ENCODE peak calls at places on chromosomes 11 and 22, in seven cellular contexts. V, F, W, B, C, K and H are unnamed samples.

GRCh38 chr11:109806205-109806604 is 287.0 kb upstream of the ZC3H12C start:
- DNase-seq in F (no peak), V (no peak), K (no peak), C (no peak), W (no peak), B (no peak), H (no peak)

GRCh38 chr22:50460942-50461341 is 13.9 kb downstream of the SBF1 start:
- DNase-seq in V (no peak), F (no peak), W (no peak), B (peak), K (no peak), C (no peak), H (no peak)

GRCh38 chr22:36585841-36586240 is 56.9 kb upstream of the EIF3D start:
- DNase-seq in V (no peak), F (peak), B (no peak), K (no peak), C (no peak), W (peak), H (no peak)

GRCh38 chr11:6755303-6755952 is 16.3 kb downstream of the OR2AG2 start:
- DNase-seq in K (no peak), C (peak), F (peak), W (no peak), B (no peak), V (no peak), H (peak)

GRCh38 chr11:66607126-66607834 is 9.2 kb upstream of the RBM14 start:
- DNase-seq in B (no peak), V (peak), W (no peak), F (peak), K (peak), C (peak), H (peak)

GRCh38 chr11:75913984-75914383 is 99.0 kb downstream of the UVRAG start:
- DNase-seq in V (no peak), F (no peak), W (no peak), B (no peak), K (no peak), C (no peak), H (no peak)

GRCh38 chr11:113401718-113402117 is 14.1 kb downstream of the ANKK1 start:
- DNase-seq in C (no peak), W (peak), B (peak), V (no peak), F (peak), K (no peak), H (no peak)

GRCh38 chr11:84887055-84887629 is 740.0 kb downstream of the DLG2 start:
- DNase-seq in C (no peak), V (no peak), B (no peak), K (peak), W (no peak), F (peak), H (no peak)

GRCh38 chr22:31874821-31875220 is 69.5 kb upstream of the YWHAH start:
- DNase-seq in W (no peak), B (no peak), C (no peak), V (no peak), K (no peak), F (no peak), H (no peak)

GRCh38 chr11:106280041-106280440 is 202.6 kb downstream of the AASDHPPT start:
- DNase-seq in F (no peak), V (no peak), W (no peak), B (no peak), K (no peak), C (no peak), H (no peak)

GRCh38 chr22:49133541-49133940 is 694.1 kb downstream of the BRD1 start:
- DNase-seq in K (no peak), C (no peak), B (no peak), F (no peak), V (no peak), W (no peak), H (no peak)

GRCh38 chr22:38485783-38486182 is 17.9 kb downstream of the KDELR3 start:
- DNase-seq in K (no peak), C (no peak), B (no peak), V (no peak), W (peak), F (peak), H (no peak)

GRCh38 chr11:96748639-96749370 is 359.0 kb downstream of the JRKL start:
- DNase-seq in W (no peak), C (no peak), F (peak), V (no peak), K (peak), B (no peak), H (peak)

GRCh38 chr22:35308480-35308945 is 8.8 kb downstream of the TOM1 start:
- DNase-seq in K (no peak), C (no peak), B (no peak), F (no peak), W (no peak), V (no peak), H (no peak)

GRCh38 chr11:34439521-34440258 is 956 bp downstream of the CAT start:
- DNase-seq in W (no peak), V (no peak), C (no peak), F (peak), B (no peak), K (no peak), H (no peak)

GRCh38 chr11:861105-861479 is 18.4 kb downstream of the TSPAN4 start:
- DNase-seq in W (no peak), C (no peak), V (no peak), B (no peak), K (no peak), F (no peak), H (no peak)

GRCh38 chr11:62471603-62472002 is 52.8 kb downstream of the SCGB1A1 start:
- DNase-seq in W (no peak), C (no peak), F (no peak), V (no peak), K (no peak), B (no peak), H (no peak)

GRCh38 chr11:112697371-112697770 is 263.8 kb upstream of the NCAM1 start:
- DNase-seq in F (no peak), K (no peak), V (no peak), W (no peak), B (no peak), C (no peak), H (no peak)

GRCh38 chr11:46291441-46292143 is 14.1 kb downstream of the CREB3L1 start:
- DNase-seq in W (peak), F (peak), K (no peak), B (no peak), C (no peak), V (peak), H (peak)

GRCh38 chr11:773830-774229 is 3.5 kb downstream of the GATD1 start:
- DNase-seq in F (no peak), B (peak), C (no peak), W (no peak), V (no peak), K (no peak), H (no peak)

GRCh38 chr11:73597956-73598718 is at the start of gene FAM168A:
- DNase-seq in W (peak), K (peak), F (peak), B (peak), C (peak), V (peak), H (peak)

GRCh38 chr11:73592640-73593039 is 5.3 kb downstream of the FAM168A start:
- DNase-seq in B (no peak), K (no peak), W (no peak), C (no peak), V (no peak), F (no peak), H (no peak)

GRCh38 chr11:73597340-73597955 is 464 bp downstream of the FAM168A start:
- DNase-seq in W (no peak), B (no peak), C (no peak), F (peak), K (no peak), V (no peak), H (no peak)

GRCh38 chr11:73598719-73599379 is 937 bp upstream of the FAM168A start:
- DNase-seq in V (no peak), C (no peak), W (no peak), B (no peak), K (no peak), F (no peak), H (no peak)

GRCh38 chr11:73596547-73596946 is 1.4 kb downstream of the FAM168A start:
- DNase-seq in F (no peak), B (no peak), K (no peak), C (no peak), V (no peak), W (no peak), H (no peak)
- H3K4me3 ChIP-seq in F (peak), B (peak), K (peak), C (peak), V (no peak), W (peak), H (peak)

GRCh38 chr11:12007230-12007593 is 1.2 kb downstream of the DKK3 start:
- DNase-seq in W (no peak), V (no peak), C (no peak), K (no peak), B (no peak), F (no peak), H (no peak)
- H3K4me3 ChIP-seq in W (peak), V (no peak), C (peak), K (no peak), B (peak), F (no peak), H (no peak)

DNA sequence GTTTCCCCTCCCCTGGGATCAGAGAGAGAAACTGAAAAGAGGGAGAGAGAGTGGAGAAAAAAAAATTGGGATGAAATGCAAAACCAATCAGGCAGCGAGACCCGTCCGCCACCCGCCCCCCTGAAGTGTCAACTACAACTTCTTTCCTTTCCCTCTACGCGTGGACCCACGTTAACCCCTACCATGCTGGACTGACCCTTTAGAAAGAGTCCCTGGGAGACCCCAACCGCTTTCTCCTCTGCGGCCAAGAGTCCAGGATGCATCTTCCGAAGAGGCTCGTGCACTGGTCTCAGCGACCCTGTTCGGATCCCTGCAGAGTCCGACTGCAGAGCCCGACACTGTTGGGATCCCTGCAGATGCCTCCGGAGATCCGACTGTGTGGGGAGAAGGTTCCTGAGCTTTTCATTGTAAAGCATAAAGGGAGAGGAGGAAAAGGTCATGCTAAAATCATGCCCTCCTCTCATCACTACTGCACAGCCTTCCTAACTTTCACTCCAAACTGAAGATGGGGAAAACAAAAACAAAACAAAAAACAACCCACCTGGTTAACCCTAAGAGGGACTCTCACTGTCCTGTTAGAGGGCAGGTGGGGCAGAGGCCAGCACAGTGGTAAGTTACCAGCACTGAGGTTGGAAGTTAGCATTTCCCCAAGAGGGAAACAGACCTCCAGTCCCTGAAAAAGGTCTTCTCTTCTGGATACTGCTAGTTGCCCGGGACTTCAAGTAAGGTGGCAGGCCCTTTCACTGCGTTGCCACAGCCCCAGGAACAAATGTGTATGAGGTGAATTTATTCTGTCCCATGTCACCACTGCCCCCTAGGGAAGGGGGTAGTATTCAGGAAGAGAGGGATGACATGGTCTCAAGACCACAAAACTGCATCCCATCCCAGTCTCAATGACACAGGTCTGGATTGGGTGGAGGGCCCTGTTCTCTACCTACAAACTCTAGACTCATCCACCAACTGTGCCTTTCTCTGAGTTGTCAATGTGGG is 578 bp upstream of the ADAMTS8 start:
- DNase-seq in K (no peak), B (no peak), C (no peak), F (no peak), V (no peak), W (no peak), H (no peak)
- H3K4me3 ChIP-seq in K (no peak), B (peak), C (peak), F (peak), V (peak), W (peak), H (peak)

GRCh38 chr11:100687032-100687629 is at the start of gene ARHGAP42:
- DNase-seq in C (peak), F (peak), V (peak), B (peak), W (peak), K (no peak), H (peak)
- H3K4me3 ChIP-seq in C (peak), F (peak), V (peak), B (peak), W (peak), K (peak), H (peak)

GRCh38 chr22:21951062-21951461 is 1.6 kb downstream of the PPM1F start:
- DNase-seq in K (no peak), V (no peak), W (no peak), F (no peak), C (no peak), B (no peak), H (no peak)
- H3K4me3 ChIP-seq in K (no peak), V (no peak), W (no peak), F (no peak), C (no peak), B (peak), H (no peak)

GRCh38 chr22:17777005-17777716 is 2.9 kb upstream of the BID start:
- DNase-seq in V (no peak), K (no peak), F (no peak), W (peak), B (peak), C (no peak), H (no peak)
- H3K4me3 ChIP-seq in V (no peak), K (no peak), F (no peak), W (peak), B (peak), C (no peak), H (no peak)

GRCh38 chr11:119018074-119018938 is at the start of the genes RPS25 and TRAPPC4:
- DNase-seq in F (peak), K (peak), B (peak), C (peak), W (peak), V (peak), H (peak)

GRCh38 chr11:119015054-119015611 is 3.0 kb downstream of the RPS25 start:
- DNase-seq in B (no peak), K (no peak), W (no peak), F (peak), V (no peak), C (no peak), H (no peak)

GRCh38 chr11:119019996-119020395 is 1.4 kb downstream of the TRAPPC4 start:
- DNase-seq in F (no peak), K (no peak), C (no peak), V (no peak), W (no peak), B (no peak), H (no peak)

GRCh38 chr11:119014209-119014924 is 3.8 kb downstream of the RPS25 start:
- DNase-seq in W (no peak), B (no peak), C (no peak), K (no peak), F (no peak), V (no peak), H (no peak)

DNA sequence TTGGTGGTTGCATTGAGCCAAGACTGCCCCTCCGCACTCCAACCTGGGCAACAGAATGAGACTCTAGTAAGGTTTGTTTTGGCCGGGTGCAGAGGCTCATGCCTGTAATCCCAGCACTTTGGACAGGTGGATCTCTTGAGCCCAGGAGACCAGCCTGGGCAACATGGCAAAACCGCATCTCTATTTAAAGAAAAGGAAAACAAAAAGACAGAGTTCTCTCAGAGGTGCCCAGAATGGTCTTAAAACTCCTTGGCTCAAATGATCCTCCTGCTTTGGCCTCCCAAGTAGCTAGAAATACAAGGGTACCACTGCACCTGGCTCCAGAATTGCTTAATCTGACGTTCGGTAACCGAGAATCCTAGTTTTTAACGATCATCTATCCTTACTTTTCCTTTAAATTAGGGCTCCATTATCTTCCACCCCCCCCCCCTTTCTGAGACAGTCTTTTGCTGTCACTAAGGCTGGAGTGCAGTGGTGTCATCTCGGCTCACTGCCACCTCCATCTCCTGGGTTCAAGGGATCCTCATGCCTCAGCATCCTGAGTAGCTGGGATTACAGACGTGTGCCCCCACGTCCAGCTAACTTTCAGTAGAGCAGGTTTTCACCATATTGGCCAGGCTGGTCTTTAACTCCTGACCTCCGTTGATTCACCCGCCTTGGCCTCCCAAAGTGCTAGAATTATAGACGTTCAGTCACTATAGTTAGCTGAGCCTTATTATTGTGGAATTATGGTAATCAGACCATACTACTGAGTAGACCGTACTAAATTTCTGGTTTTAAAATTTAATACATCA is 1.7 kb downstream of the RPS25 start:
- DNase-seq in C (no peak), B (no peak), K (no peak), F (no peak), V (no peak), W (no peak), H (no peak)
- H3K4me3 ChIP-seq in C (no peak), B (peak), K (no peak), F (peak), V (no peak), W (peak), H (no peak)

GRCh38 chr11:59550842-59551650 is 39.7 kb downstream of the OR4D9 start:
- DNase-seq in W (peak), B (peak), V (peak), K (peak), F (peak), C (peak), H (peak)
- H3K4me3 ChIP-seq in W (peak), B (peak), V (peak), K (peak), F (peak), C (peak), H (peak)

DNA sequence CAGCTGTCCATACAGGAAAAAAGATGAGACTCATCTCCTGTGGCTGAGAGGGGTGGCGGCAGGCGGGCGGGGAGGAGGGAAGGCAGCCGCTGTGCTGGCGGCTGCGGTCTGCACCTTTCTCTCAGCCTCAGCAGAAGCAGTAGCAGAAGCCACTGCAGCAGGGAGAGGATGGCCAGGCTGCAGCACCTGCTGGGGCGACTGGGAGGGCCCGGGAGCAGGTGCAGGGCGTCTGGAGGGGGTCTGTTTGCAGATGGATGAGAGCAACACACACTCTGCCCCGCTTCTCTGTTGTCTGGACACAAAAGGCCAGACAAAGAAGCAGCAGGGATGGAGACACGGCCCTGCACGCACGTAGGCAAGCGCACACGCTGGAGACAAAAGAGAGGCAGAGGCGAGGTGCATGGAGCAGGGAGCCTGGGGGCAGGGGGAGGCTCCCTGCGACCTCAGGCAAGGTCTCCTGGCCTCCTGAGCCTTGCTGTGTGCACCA is 9.3 kb upstream of the MIAT start:
- DNase-seq in V (no peak), W (no peak), C (no peak), F (no peak), B (no peak), K (no peak), H (no peak)
- H3K4me3 ChIP-seq in V (no peak), W (no peak), C (no peak), F (no peak), B (no peak), K (no peak), H (no peak)

DNA sequence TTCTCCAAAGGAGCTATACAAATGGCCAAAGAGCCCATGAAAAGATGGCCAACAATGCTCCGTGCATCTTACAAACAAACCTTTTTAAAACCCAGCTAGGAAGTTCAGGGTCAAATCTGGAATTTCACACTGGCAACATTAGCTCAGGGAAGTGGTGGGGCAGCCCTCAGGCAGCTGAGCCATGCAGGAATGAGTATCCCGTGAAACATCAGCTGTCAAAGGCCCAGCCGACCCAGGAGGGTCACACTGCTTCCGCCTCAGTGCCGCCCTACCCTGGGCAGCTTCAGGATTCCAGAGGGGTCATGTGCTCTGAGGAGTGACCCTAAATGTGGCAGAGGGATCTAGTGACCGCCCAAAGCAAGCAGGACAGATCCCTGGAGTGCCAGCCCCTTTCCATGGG is 73.4 kb downstream of the LINC01488 start:
- DNase-seq in C (no peak), V (no peak), W (no peak), F (no peak), K (no peak), B (no peak), H (no peak)
- H3K4me3 ChIP-seq in C (no peak), V (no peak), W (no peak), F (no peak), K (no peak), B (no peak), H (no peak)